ENCODE peak calls at places on chromosomes 7 and 10, in six cellular contexts. M is PC-3, I is right atrium auricular region, Z is IMR-90, P is fibroblast of lung, F is aorta. J is an unnamed sample. For H3K4me1 and H3K36me3, the result is how much of the 10 kb centered on the place peaks cover.

GRCh38 chr7:90222811-90223725 is 11.5 kb downstream of the STEAP2 start:
- DNase-seq in I (no peak), M (peak), Z (peak), P (peak), F (peak), J (peak)

GRCh38 chr10:101879456-101880189 is 36.0 kb upstream of the KCNIP2 start:
- DNase-seq in F (no peak), P (peak), Z (peak), M (peak), I (no peak), J (no peak)

GRCh38 chr10:69125554-69125953 is 1.6 kb downstream of the VPS26A start:
- DNase-seq in F (no peak), P (no peak), M (no peak), Z (no peak), I (no peak), J (no peak)

GRCh38 chr7:117247809-117248208 is 75.0 kb downstream of the WNT2 start:
- DNase-seq in F (no peak), I (no peak), P (no peak), Z (peak), M (no peak), J (no peak)

GRCh38 chr10:58531084-58531695 is 18.5 kb downstream of the BICC1 start:
- DNase-seq in F (peak), I (no peak), Z (peak), M (peak), P (peak), J (no peak)

GRCh38 chr7:24572421-24573007 is 738 bp upstream of the PALS2 start:
- DNase-seq in Z (peak), F (peak), P (peak), M (peak), I (peak), J (no peak)

GRCh38 chr7:816751-817671 is 15.3 kb upstream of the SUN1 start:
- DNase-seq in P (no peak), Z (no peak), F (no peak), I (no peak), M (peak), J (no peak)

GRCh38 chr10:27865221-27865635 is 119.6 kb upstream of the MKX start:
- DNase-seq in M (peak), F (no peak), Z (peak), I (no peak), P (peak), J (no peak)

GRCh38 chr7:12524794-12525386 is 45.6 kb upstream of the SCIN start:
- DNase-seq in Z (peak), M (peak), P (peak), I (no peak), F (no peak), J (no peak)

GRCh38 chr10:131859341-131860020 is 41.3 kb upstream of the PPP2R2D start:
- DNase-seq in M (no peak), P (no peak), I (no peak), Z (no peak), F (no peak), J (no peak)

GRCh38 chr7:36001546-36001945 is 151.5 kb upstream of the EEPD1 start:
- DNase-seq in P (peak), M (peak), F (no peak), I (no peak), Z (peak), J (no peak)

GRCh38 chr7:47636693-47637175 is 54.8 kb upstream of the TNS3 start:
- DNase-seq in I (no peak), P (no peak), Z (no peak), F (no peak), M (no peak), J (peak)
- H3K4me1 ChIP-seq in I (under half), P (under half), Z (under half), F (under half), M (under half), J (under half)

DNA sequence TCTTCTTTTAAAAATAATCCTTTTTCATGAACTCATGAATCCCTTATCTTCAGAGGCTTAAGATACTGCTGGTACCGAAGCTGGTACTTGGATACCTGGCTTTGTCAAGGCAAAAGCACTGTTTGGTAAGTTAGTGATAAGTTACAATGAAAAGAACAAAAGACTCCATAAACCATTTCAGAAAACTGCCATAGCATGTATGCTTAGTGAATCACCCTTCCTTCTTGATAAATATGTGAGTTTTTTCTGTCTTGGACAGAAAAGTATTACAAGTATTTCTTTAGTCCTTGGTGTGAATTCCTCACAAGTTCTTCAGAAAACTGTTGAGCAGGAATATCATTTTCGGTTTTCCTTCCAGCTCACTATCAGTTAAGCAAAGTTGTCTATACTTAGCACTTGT is 25.6 kb downstream of the PUS7 start:
- DNase-seq in P (peak), Z (peak), I (no peak), F (no peak), M (peak), J (no peak)
- H3K36me3 ChIP-seq in P (under half), Z (under half), I (under half), F (under half), M (under half), J (under half)

GRCh38 chr7:55502209-55502608 is 70.1 kb downstream of the VOPP1 start:
- DNase-seq in I (no peak), M (no peak), P (no peak), Z (no peak), F (no peak), J (no peak)
- H3K27ac ChIP-seq in I (no peak), M (no peak), P (no peak), Z (no peak), F (no peak), J (no peak)

DNA sequence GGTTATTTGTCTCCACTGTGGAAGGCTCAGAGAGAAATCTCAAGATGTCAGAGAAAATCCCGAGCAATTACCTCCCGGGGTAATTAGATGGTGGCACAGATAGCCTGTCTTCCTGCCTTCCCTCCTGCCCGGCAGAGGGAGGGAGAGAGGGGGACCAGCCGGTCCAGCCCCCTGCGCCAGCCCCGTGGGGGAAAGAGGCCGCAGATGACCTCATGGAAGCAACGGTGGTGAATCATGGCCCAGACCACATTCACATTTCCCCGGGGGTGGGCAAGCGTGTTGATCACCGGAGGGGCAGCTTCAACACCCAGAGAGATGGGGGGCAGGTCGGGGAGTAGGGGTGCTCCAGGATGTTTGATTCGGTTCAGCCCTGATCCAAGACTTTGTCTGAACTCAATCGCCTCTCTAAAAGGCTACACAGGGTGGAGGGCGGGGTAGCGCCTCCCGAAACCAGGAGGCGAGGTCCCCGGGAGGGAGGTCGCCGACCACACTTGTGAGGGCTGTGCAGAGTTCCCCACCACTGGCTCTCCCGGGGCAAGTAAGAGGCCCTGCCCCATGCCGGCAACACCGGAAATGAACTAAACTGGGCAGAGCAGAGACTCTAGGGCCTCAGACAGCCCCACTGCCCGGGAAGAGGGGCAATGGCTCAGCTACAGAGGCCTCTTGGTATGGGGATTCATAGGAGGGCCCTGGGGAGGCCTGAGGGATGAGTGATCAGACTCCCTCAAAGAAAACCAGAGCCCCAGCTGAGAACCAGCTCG is 89.1 kb upstream of the MYL10 start:
- DNase-seq in I (no peak), M (no peak), F (peak), P (peak), Z (peak), J (peak)
- H3K4me1 ChIP-seq in I (under half), M (under half), F (under half), P (under half), Z (under half), J (under half)

GRCh38 chr7:111038185-111038584 is 52.7 kb upstream of the LRRN3 start:
- DNase-seq in Z (no peak), P (no peak), I (no peak), F (no peak), M (no peak), J (no peak)
- H3K36me3 ChIP-seq in Z (under half), P (under half), I (under half), F (under half), M (under half), J (under half)

GRCh38 chr10:61836888-61837747 is 64.4 kb upstream of the ARID5B start:
- DNase-seq in P (peak), M (peak), Z (peak), F (no peak), I (no peak), J (no peak)
- H3K27ac ChIP-seq in P (peak), M (peak), Z (peak), F (no peak), I (peak), J (no peak)